ENCODE peak calls at places on chromosomes 16 and 17, in four cellular contexts. U is GM13976, P is GM13977, D is OCI-LY7. H is an unnamed sample.
A peak's percentile ranks its signal among the peaks of the same experiment; 100 is the strongest.

GRCh38 chr17:27633312-27634025 is 2.5 kb downstream of the LGALS9 start:
- DNase-seq in U (no peak), P (no peak), D (no peak), H (no peak)

GRCh38 chr17:79044462-79044861 is 20.5 kb downstream of the C1QTNF1 start:
- DNase-seq in U (no peak), P (no peak), D (no peak), H (no peak)

GRCh38 chr17:39753514-39754160 is 15.9 kb downstream of the GRB7 start:
- DNase-seq in U (peak; percentile 85), P (peak; percentile 84), D (peak; percentile 78), H (no peak)

GRCh38 chr17:60145006-60145935 is 4.5 kb upstream of the CA4 start:
- DNase-seq in U (no peak), P (no peak), D (no peak), H (no peak)

GRCh38 chr17:49708515-49709161 is 874 bp upstream of the SLC35B1 start:
- DNase-seq in U (no peak), P (peak; percentile 26), D (no peak), H (no peak)

GRCh38 chr17:49588726-49589555 is 13.3 kb downstream of the NXPH3 start:
- DNase-seq in U (no peak), P (no peak), D (no peak), H (no peak)

GRCh38 chr17:64073771-64074703 is 53.6 kb upstream of the ICAM2 start:
- DNase-seq in U (peak; percentile 69), P (peak; percentile 64), D (peak; percentile 95), H (peak; percentile 64)

GRCh38 chr16:81604960-81605383 is 160.4 kb downstream of the CMIP start:
- DNase-seq in U (no peak), P (no peak), D (no peak), H (no peak)

GRCh38 chr16:19687279-19687678 is 30.7 kb downstream of the KNOP1 start:
- DNase-seq in U (no peak), P (no peak), D (no peak), H (no peak)

GRCh38 chr17:42906772-42907171 is 6.2 kb downstream of the G6PC1 start:
- DNase-seq in U (no peak), P (no peak), D (no peak), H (no peak)

GRCh38 chr17:7238418-7239090 is 703 bp downstream of the PHF23 start:
- DNase-seq in U (no peak), P (no peak), D (peak; percentile 48), H (no peak)

GRCh38 chr17:45230787-45231480 is 9.2 kb downstream of the FMNL1 start:
- DNase-seq in U (no peak), P (no peak), D (no peak), H (peak; percentile 74)

GRCh38 chr17:45293413-45294211 is 23.2 kb downstream of the MAP3K14 start:
- DNase-seq in U (peak; percentile 37), P (no peak), D (no peak), H (peak; percentile 95)

GRCh38 chr17:19867094-19867653 is 562 bp downstream of the ULK2 start:
- DNase-seq in U (peak; percentile 74), P (peak; percentile 68), D (peak; percentile 54), H (no peak)

DNA sequence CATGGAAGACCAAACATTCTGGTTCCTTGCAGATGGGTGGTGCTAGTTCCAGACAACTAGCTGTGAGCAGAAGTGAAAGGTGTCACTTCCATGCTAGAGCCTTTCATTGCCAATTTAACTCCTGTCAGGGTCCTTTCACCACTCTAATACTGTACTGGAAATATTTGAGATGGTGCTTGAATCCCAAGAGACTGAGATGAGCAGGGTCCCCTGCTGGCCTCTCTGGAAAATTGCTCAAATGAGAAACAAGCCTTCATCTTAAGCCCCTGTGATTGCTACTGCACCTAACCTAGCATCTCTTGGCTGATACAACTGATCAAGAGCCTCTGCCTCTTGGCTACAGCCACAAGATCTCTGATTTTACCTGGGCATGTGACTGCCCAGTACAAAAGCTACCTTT is 7.4 kb upstream of the VAC14 start:
- DNase-seq in U (no peak), P (no peak), D (no peak), H (no peak)
- TF ChIP-seq CTCF in U (no peak), P (no peak), D (peak; percentile 52), H (no peak)

GRCh38 chr17:34393401-34393800 is 30.4 kb upstream of the CCL1 start:
- DNase-seq in U (no peak), P (no peak), D (no peak), H (no peak)

GRCh38 chr17:34398990-34399389 is 36.0 kb upstream of the CCL1 start:
- DNase-seq in U (no peak), P (no peak), D (peak; percentile 67), H (no peak)

GRCh38 chr17:34400301-34400931 is 37.4 kb upstream of the CCL1 start:
- DNase-seq in U (no peak), P (no peak), D (no peak), H (no peak)

GRCh38 chr17:34401165-34401564 is 38.1 kb upstream of the CCL1 start:
- DNase-seq in U (no peak), P (no peak), D (no peak), H (no peak)

GRCh38 chr17:34397265-34397664 is 34.2 kb upstream of the CCL1 start:
- DNase-seq in U (no peak), P (no peak), D (peak; percentile 53), H (no peak)
- TF ChIP-seq CTCF in U (no peak), P (no peak), D (peak; percentile 72), H (peak; percentile 21)

GRCh38 chr16:80147021-80147680 is 393.6 kb upstream of the DYNLRB2 start:
- DNase-seq in U (no peak), P (no peak), D (no peak), H (no peak)
- TF ChIP-seq CTCF in U (no peak), P (no peak), D (no peak), H (no peak)

GRCh38 chr17:75407655-75408352 is 2.3 kb upstream of the GRB2 start:
- DNase-seq in U (no peak), P (no peak), D (peak; percentile 65), H (no peak)

GRCh38 chr17:75406222-75406615 is 741 bp upstream of the GRB2 start:
- DNase-seq in U (no peak), P (no peak), D (peak; percentile 54), H (no peak)

GRCh38 chr17:75404739-75405364 is 626 bp downstream of the GRB2 start:
- DNase-seq in U (no peak), P (no peak), D (peak; percentile 78), H (peak; percentile 57)

GRCh38 chr17:75404223-75404738 is 1.2 kb downstream of the GRB2 start:
- DNase-seq in U (peak; percentile 48), P (peak; percentile 55), D (peak; percentile 83), H (peak; percentile 53)

DNA sequence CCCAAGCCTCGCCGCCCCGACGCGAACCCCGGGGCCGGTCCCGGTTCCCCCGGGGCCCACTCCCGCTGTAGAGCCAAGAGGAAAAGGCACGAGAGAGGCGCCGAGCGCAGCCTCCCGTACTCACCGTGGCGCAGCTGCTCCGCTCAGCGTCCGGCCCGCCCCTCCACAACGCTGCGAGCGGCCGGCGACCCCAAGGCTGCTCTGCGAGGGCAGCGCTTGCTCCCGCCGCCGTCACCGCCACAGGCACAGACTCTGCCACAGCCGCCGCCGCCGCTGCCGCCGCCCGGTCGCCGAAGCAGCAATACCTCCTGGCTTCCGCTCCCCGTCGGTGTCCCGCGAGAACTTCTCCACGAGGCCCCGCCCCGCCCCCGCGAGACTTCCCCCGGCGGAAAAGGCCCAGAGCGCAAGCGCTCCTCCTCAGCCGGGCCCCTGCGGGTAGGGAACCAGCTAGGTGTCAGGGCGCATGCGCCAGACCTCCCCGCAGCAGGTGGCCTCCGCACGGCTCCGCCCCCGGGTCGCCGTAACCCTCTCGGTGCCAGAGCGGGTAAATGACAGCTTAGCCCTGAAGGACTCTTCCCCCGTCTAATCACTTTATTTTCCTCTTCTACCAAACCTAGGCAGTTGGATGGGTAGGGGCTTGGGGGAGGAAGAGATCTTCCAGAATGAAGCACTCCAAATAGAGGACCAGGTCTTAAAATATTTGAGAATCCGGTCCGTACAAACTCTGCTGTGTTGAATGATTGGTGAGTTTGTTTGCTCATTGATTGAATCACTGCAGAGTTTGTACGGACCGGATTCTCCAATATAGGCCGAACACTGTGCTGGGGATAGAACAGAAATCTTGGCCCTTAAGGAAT is at the start of gene GRB2:
- DNase-seq in U (peak; percentile 99), P (peak; percentile 98), D (peak; percentile 100), H (peak; percentile 99)
- TF ChIP-seq CTCF in U (no peak), P (no peak), D (no peak), H (no peak)

H was measured in CD14-positive monocyte.